ENCODE peak calls at places on chromosomes 7 and 10, in five cellular contexts. S, Z, J, H and E are unnamed samples.

GRCh38 chr10:126481181-126481580 is 92.9 kb upstream of the ADAM12 start:
- DNase-seq in Z (no peak), J (no peak), H (no peak), S (no peak), E (no peak)

GRCh38 chr7:22810843-22811242 is 11.8 kb downstream of the TOMM7 start:
- DNase-seq in H (no peak), S (no peak), Z (no peak), J (no peak), E (no peak)

GRCh38 chr10:130014734-130015695 is 50.9 kb upstream of the EBF3 start:
- DNase-seq in Z (no peak), S (no peak), H (no peak), J (no peak), E (no peak)

GRCh38 chr10:282294-283139 is 147.3 kb downstream of the ZMYND11 start:
- DNase-seq in Z (no peak), H (no peak), S (no peak), J (no peak), E (no peak)

GRCh38 chr10:60796481-60796880 is 18.2 kb downstream of the CDK1 start:
- DNase-seq in S (no peak), H (no peak), Z (no peak), J (no peak), E (no peak)

GRCh38 chr7:55515569-55516279 is 56.6 kb downstream of the VOPP1 start:
- DNase-seq in J (peak), H (no peak), Z (no peak), S (no peak), E (no peak)

GRCh38 chr10:49781247-49781646 is 19.1 kb upstream of the OGDHL start:
- DNase-seq in H (no peak), J (no peak), Z (no peak), S (no peak), E (no peak)

GRCh38 chr7:120833551-120833950 is 24.4 kb downstream of the TSPAN12 start:
- DNase-seq in J (no peak), Z (no peak), H (no peak), S (no peak), E (no peak)

GRCh38 chr10:89224697-89225443 is 17.8 kb upstream of the CH25H start:
- DNase-seq in J (no peak), Z (no peak), H (no peak), S (no peak), E (no peak)

GRCh38 chr10:33460461-33461294 is 126.2 kb upstream of the NRP1 start:
- DNase-seq in S (no peak), H (no peak), Z (no peak), J (no peak), E (no peak)

GRCh38 chr10:11425288-11425595 is 186.2 kb downstream of the USP6NL start:
- DNase-seq in S (no peak), Z (no peak), J (no peak), H (no peak), E (no peak)

GRCh38 chr7:138962561-138963270 is 18.5 kb downstream of the KIAA1549 start:
- DNase-seq in S (no peak), Z (no peak), J (no peak), H (no peak), E (no peak)

GRCh38 chr10:44962870-44963738 is 3.5 kb downstream of the RASSF4 start:
- DNase-seq in S (no peak), Z (no peak), J (no peak), H (no peak), E (no peak)